ENCODE peak calls at places on chromosome 2, in five cellular contexts. C is AG09309; F is body of pancreas; B is bronchial epithelial cell; K is CD8-positive, alpha-beta T cell. D is an unnamed sample.

GRCh38 chr2:219003267-219003634 is 10.0 kb upstream of the CRYBA2 start:
- DNase-seq in K (no peak), C (no peak), F (no peak), B (no peak), D (no peak)

GRCh38 chr2:25249785-25250184 is 81.4 kb upstream of the POMC start:
- DNase-seq in F (no peak), B (no peak), C (no peak), K (no peak), D (no peak)

GRCh38 chr2:237864030-237864931 is 4.9 kb downstream of the RAMP1 start:
- DNase-seq in K (no peak), C (no peak), F (peak), B (no peak), D (no peak)

GRCh38 chr2:235850289-235850688 is 317.9 kb downstream of the GBX2 start:
- DNase-seq in B (no peak), C (no peak), K (no peak), F (no peak), D (no peak)

GRCh38 chr2:151049746-151050145 is 211.9 kb downstream of the RBM43 start:
- DNase-seq in F (no peak), K (no peak), B (peak), C (no peak), D (peak)

GRCh38 chr2:236093134-236093533 is 75.1 kb downstream of the GBX2 start:
- DNase-seq in B (no peak), K (no peak), C (no peak), F (no peak), D (no peak)

GRCh38 chr2:100919316-100919715 is 82.8 kb upstream of the RPL31 start:
- DNase-seq in C (no peak), F (no peak), K (no peak), B (no peak), D (no peak)

GRCh38 chr2:20604957-20605381 is 45.9 kb downstream of the HS1BP3 start:
- DNase-seq in K (no peak), F (no peak), B (peak), C (peak), D (no peak)

GRCh38 chr2:59502981-59503380 is 1050.5 kb downstream of the BCL11A start:
- DNase-seq in B (no peak), F (no peak), C (no peak), K (no peak), D (no peak)

GRCh38 chr2:237432484-237433092 is 18.6 kb upstream of the COL6A3 start:
- DNase-seq in B (peak), F (peak), C (peak), K (peak), D (peak)

GRCh38 chr2:195304310-195304709 is 352.7 kb upstream of the SLC39A10 start:
- DNase-seq in C (no peak), K (no peak), F (no peak), B (peak), D (no peak)

GRCh38 chr2:80863166-80863714 is 558.7 kb upstream of the LRRTM1 start:
- DNase-seq in K (no peak), F (no peak), B (no peak), C (no peak), D (no peak)

GRCh38 chr2:38504169-38504568 is 98.6 kb downstream of the HNRNPLL start:
- DNase-seq in C (no peak), F (no peak), B (no peak), K (no peak), D (no peak)

GRCh38 chr2:74441111-74441689 is 537 bp downstream of the RTKN start:
- DNase-seq in B (no peak), C (no peak), K (no peak), F (no peak), D (no peak)

GRCh38 chr2:25821225-25822056 is 56.8 kb downstream of the ASXL2 start:
- DNase-seq in F (no peak), C (no peak), B (no peak), K (no peak), D (no peak)

GRCh38 chr2:20516646-20517341 is 69.9 kb downstream of the RHOB start:
- DNase-seq in K (no peak), F (peak), C (no peak), B (no peak), D (no peak)

GRCh38 chr2:148554459-148555247 is 89.9 kb upstream of the EPC2 start:
- DNase-seq in K (no peak), C (no peak), B (no peak), F (no peak), D (no peak)

GRCh38 chr2:28639836-28640235 is 111.8 kb upstream of the PPP1CB start:
- DNase-seq in B (peak), C (no peak), F (peak), K (no peak), D (no peak)

DNA sequence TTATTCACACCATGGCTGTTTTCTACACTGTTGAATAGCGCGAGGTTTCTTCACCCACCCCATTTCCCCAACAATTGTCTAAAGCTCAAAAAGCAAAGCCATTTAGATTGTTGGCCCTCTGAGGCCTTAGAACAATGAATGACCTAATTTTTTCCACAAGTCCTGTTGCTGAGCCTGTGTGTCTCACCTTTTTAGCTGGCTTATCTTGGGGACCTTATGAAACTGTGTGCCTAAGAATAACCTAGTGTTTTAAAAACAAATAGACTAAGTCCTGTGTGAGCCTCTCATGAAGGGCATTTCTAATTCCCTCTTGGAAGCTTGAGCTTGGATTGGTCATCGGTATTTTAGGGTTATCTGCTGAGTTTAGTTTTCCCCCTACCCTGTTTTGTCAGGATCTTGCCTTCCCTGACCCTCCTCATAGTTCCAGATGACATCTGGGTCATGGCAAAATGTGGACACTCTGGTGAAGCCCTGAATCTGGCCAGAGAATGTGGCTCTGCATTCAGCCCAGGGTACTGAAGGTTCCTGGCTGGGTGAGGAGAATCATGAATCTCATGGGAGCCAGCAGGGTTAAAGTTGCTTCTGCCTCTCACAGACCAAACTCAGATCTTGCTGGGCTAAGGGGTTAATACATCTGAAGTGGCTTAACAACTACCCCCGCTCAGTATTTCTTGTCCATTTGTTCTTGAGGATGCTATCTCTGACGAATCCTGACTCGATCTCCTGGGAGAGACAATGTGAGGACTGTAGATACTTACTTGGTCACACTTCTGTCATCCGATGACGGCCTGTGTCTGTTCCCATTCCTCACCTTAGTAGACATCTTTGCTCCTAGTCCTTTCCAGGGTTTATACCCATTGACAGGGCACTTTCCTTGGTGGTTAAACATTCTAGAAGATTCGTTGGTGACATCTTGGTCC is 104.2 kb upstream of the MAP4K3 start:
- DNase-seq in F (peak), K (no peak), B (no peak), C (no peak), D (no peak)
- TF ChIP-seq CTCF in F (no peak), K (no peak), B (no peak), C (no peak), D (no peak)

GRCh38 chr2:127201452-127201851 is 18.6 kb downstream of the CYP27C1 start:
- DNase-seq in K (no peak), B (no peak), C (no peak), F (no peak), D (no peak)

GRCh38 chr2:127200962-127201361 is 19.1 kb downstream of the CYP27C1 start:
- DNase-seq in F (no peak), B (no peak), C (no peak), K (no peak), D (no peak)

GRCh38 chr2:127208313-127208712 is 11.8 kb downstream of the CYP27C1 start:
- DNase-seq in F (no peak), K (no peak), C (no peak), B (no peak), D (no peak)

DNA sequence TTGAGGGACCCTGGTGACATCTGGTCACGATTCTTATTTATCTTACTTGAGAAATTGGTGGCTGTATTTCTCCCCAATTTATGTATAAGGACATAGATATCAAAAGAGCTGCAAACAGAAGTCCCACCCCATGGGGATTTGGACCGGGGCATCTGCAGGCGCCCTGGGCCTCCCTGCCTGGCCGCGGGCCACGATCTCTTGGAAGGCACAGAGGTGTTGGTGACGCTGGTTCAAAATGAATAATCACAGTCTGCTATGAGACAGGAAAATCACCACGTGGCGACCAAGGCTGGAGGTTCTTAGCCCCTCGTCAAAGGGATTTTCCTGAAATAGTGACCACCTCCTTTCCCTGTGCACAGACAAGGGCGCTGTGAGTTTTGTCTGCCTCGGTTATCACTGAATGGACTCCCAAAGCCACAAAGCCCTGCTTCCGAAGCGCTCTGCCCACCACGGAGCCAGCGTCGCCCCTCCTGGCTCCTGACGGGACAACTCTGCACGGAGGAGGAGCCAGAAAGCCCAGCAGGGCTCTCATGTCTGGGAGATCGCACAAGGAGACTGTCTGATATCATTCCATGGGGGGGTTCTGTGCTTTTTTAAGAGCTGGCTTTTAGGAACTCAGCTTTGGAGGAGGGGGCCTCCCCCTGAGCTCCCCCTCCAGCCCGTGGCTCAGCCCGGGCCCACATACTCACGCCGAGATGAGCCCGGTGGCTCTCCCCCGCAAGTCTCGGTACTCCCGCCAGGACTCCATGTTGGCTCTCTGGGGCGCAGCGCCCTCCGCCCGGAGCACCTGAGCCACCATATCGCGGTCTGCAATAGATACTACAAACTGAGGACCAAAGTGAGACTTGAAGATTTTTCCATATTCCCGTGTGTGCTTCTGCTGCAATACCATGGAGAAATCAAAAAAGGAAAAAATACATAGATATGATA is 14.6 kb downstream of the CYP27C1 start:
- DNase-seq in K (no peak), C (no peak), F (no peak), B (no peak), D (no peak)
- TF ChIP-seq CTCF in K (no peak), C (no peak), F (no peak), B (no peak), D (no peak)

GRCh38 chr2:67650292-67651133 is 253.4 kb downstream of the ETAA1 start:
- DNase-seq in B (peak), F (peak), K (peak), C (peak), D (peak)
- TF ChIP-seq CTCF in B (peak), F (peak), K (no peak), C (peak), D (peak)

DNA sequence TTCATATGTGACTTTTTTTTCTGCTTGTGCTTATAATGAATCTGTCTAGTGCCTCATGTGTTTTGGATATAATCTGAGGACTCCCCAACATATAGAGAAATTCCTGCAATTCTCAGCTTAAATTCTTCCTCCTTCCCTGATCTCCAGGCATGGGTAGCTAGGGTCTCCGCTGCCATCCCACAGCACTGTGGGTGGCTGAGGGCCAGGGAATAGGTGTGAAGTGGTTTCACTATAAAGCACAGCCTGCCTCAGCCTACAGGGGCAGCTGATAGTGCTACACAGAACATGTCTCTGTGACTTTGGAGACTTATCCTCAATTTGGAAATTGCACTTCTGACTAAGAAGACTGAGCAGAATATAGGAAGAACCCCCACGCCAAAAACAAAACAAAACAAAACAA is 137.3 kb upstream of the NABP1 start:
- DNase-seq in B (no peak), C (no peak), K (no peak), F (no peak), D (no peak)
- TF ChIP-seq CTCF in B (no peak), C (no peak), K (no peak), F (no peak), D (no peak)

GRCh38 chr2:9139491-9140443 is 66.8 kb upstream of the ASAP2 start:
- DNase-seq in F (peak), K (peak), C (no peak), B (peak), D (peak)

GRCh38 chr2:9140570-9141378 is 65.8 kb upstream of the ASAP2 start:
- DNase-seq in F (no peak), B (no peak), K (no peak), C (no peak), D (no peak)

GRCh38 chr2:9136997-9137819 is 69.4 kb upstream of the ASAP2 start:
- DNase-seq in C (no peak), K (no peak), B (no peak), F (no peak), D (no peak)

GRCh38 chr2:9135804-9136558 is 70.6 kb upstream of the ASAP2 start:
- DNase-seq in B (peak), K (no peak), F (no peak), C (no peak), D (no peak)

GRCh38 chr2:9138507-9139085 is 68.0 kb upstream of the ASAP2 start:
- DNase-seq in F (no peak), B (no peak), K (no peak), C (no peak), D (no peak)
- TF ChIP-seq CTCF in F (no peak), B (peak), K (no peak), C (peak), D (no peak)